ENCODE peak calls at places on chromosomes 2 and 18, in ten cellular contexts. S, D, A, V, W, R, C, H, Z and K are unnamed samples.

GRCh38 chr18:3869848-3870247 is 419.9 kb downstream of the TGIF1 start:
- DNase-seq in S (peak; percentile 8), D (peak; percentile 72), A (no peak), V (peak; percentile 59), W (peak; percentile 76), R (no peak), C (peak; percentile 44), H (peak; percentile 54), Z (peak; percentile 65), K (peak; percentile 30)

GRCh38 chr18:73824684-73825083 is 322.9 kb downstream of the FBXO15 start:
- DNase-seq in S (no peak), D (no peak), A (no peak), V (no peak), W (peak; percentile 39), R (no peak), C (no peak), H (no peak), Z (no peak), K (no peak)

GRCh38 chr2:85935170-85935745 is 46.5 kb upstream of the ST3GAL5 start:
- DNase-seq in S (no peak), D (no peak), A (no peak), V (no peak), W (no peak), R (no peak), C (no peak), H (no peak), Z (no peak), K (no peak)

GRCh38 chr18:23453657-23454011 is 547 bp downstream of the RIOK3 start:
- DNase-seq in S (no peak), D (peak; percentile 39), A (no peak), V (no peak), W (peak; percentile 78), R (no peak), C (no peak), H (peak; percentile 46), Z (peak; percentile 32), K (no peak)

GRCh38 chr18:2218101-2218500 is 353.2 kb downstream of the METTL4 start:
- DNase-seq in S (no peak), D (no peak), A (no peak), V (peak; percentile 11), W (no peak), R (no peak), C (no peak), H (no peak), Z (no peak), K (no peak)

GRCh38 chr18:58768293-58768974 is 96.2 kb upstream of the ZNF532 start:
- DNase-seq in S (peak; percentile 29), D (peak; percentile 28), A (peak; percentile 53), V (peak; percentile 45), W (peak; percentile 81), R (peak; percentile 82), C (peak; percentile 59), H (peak; percentile 87), Z (peak; percentile 59), K (peak; percentile 90)

GRCh38 chr2:157267476-157267875 is 10.0 kb downstream of the GALNT5 start:
- DNase-seq in S (no peak), D (no peak), A (no peak), V (no peak), W (no peak), R (no peak), C (no peak), H (no peak), Z (no peak), K (no peak)

GRCh38 chr18:74525741-74526140 is 8.6 kb upstream of the CNDP1 start:
- DNase-seq in S (no peak), D (no peak), A (no peak), V (no peak), W (no peak), R (no peak), C (no peak), H (no peak), Z (peak; percentile 32), K (no peak)

GRCh38 chr2:120014231-120014990 is 1.5 kb downstream of the EPB41L5 start:
- DNase-seq in S (peak; percentile 45), D (no peak), A (no peak), V (no peak), W (peak; percentile 5), R (no peak), C (no peak), H (no peak), Z (no peak), K (peak; percentile 10)

GRCh38 chr18:38576349-38576748 is 1010.8 kb upstream of the CELF4 start:
- DNase-seq in S (no peak), D (no peak), A (no peak), V (no peak), W (no peak), R (no peak), C (no peak), H (no peak), Z (no peak), K (no peak)

GRCh38 chr18:8614875-8615274 is 5.6 kb downstream of the RAB12 start:
- DNase-seq in S (no peak), D (no peak), A (no peak), V (no peak), W (no peak), R (no peak), C (no peak), H (no peak), Z (no peak), K (no peak)

GRCh38 chr2:111184725-111185495 is 64.2 kb downstream of the BCL2L11 start:
- DNase-seq in S (no peak), D (no peak), A (peak; percentile 51), V (no peak), W (no peak), R (no peak), C (no peak), H (no peak), Z (no peak), K (no peak)

GRCh38 chr18:47992903-47993302 is 62.4 kb upstream of the SMAD2 start:
- DNase-seq in S (no peak), D (no peak), A (no peak), V (no peak), W (no peak), R (no peak), C (no peak), H (no peak), Z (no peak), K (no peak)

GRCh38 chr2:37230581-37230980 is 815 bp downstream of the CEBPZ start:
- DNase-seq in S (no peak), D (peak; percentile 29), A (no peak), V (peak; percentile 21), W (peak; percentile 44), R (no peak), C (peak; percentile 14), H (peak; percentile 4), Z (peak; percentile 8), K (peak; percentile 11)

GRCh38 chr2:49288113-49288710 is 133.9 kb upstream of the FSHR start:
- DNase-seq in S (no peak), D (no peak), A (no peak), V (no peak), W (no peak), R (no peak), C (no peak), H (no peak), Z (no peak), K (no peak)

GRCh38 chr18:59779979-59780378 is 82.8 kb upstream of the CCBE1 start:
- DNase-seq in S (no peak), D (peak; percentile 82), A (no peak), V (no peak), W (peak; percentile 69), R (no peak), C (no peak), H (peak; percentile 5), Z (peak; percentile 20), K (no peak)

GRCh38 chr2:230714122-230714453 is 1.4 kb downstream of the CAB39 start:
- DNase-seq in S (no peak), D (peak; percentile 58), A (no peak), V (peak; percentile 21), W (peak; percentile 89), R (no peak), C (peak; percentile 46), H (peak; percentile 60), Z (peak; percentile 43), K (peak; percentile 34)

GRCh38 chr2:33242845-33243244 is 233.6 kb upstream of the RASGRP3 start:
- DNase-seq in S (no peak), D (peak; percentile 66), A (no peak), V (peak; percentile 39), W (peak; percentile 82), R (no peak), C (no peak), H (no peak), Z (no peak), K (no peak)

GRCh38 chr2:47346107-47346506 is 56.8 kb upstream of the MSH2 start:
- DNase-seq in S (no peak), D (no peak), A (no peak), V (no peak), W (no peak), R (no peak), C (no peak), H (no peak), Z (no peak), K (no peak)

GRCh38 chr2:42810971-42811865 is 18.8 kb upstream of the HAAO start:
- DNase-seq in S (peak; percentile 58), D (no peak), A (peak; percentile 53), V (peak; percentile 70), W (peak; percentile 65), R (peak; percentile 65), C (no peak), H (peak; percentile 62), Z (no peak), K (peak; percentile 69)

GRCh38 chr2:217555075-217555876 is 447.5 kb downstream of the TNS1 start:
- DNase-seq in S (no peak), D (peak; percentile 77), A (no peak), V (no peak), W (peak; percentile 52), R (peak; percentile 42), C (no peak), H (no peak), Z (no peak), K (peak; percentile 15)

GRCh38 chr18:23504720-23505119 is 1.4 kb downstream of the RMC1 start:
- DNase-seq in S (no peak), D (no peak), A (no peak), V (no peak), W (no peak), R (no peak), C (peak; percentile 27), H (peak; percentile 30), Z (no peak), K (no peak)

GRCh38 chr2:46147626-46148368 is 149.4 kb upstream of the EPAS1 start:
- DNase-seq in S (no peak), D (no peak), A (no peak), V (no peak), W (no peak), R (no peak), C (no peak), H (no peak), Z (no peak), K (no peak)

GRCh38 chr2:221371347-221371746 is 200.8 kb downstream of the EPHA4 start:
- DNase-seq in S (no peak), D (no peak), A (no peak), V (no peak), W (no peak), R (no peak), C (no peak), H (no peak), Z (no peak), K (no peak)

GRCh38 chr2:9538000-9538507 is 17.6 kb downstream of the ADAM17 start:
- DNase-seq in S (no peak), D (peak; percentile 59), A (no peak), V (peak; percentile 88), W (peak; percentile 89), R (no peak), C (no peak), H (no peak), Z (no peak), K (no peak)

GRCh38 chr18:7601249-7601620 is 34.1 kb downstream of the PTPRM start:
- DNase-seq in S (no peak), D (peak; percentile 80), A (no peak), V (peak; percentile 64), W (peak; percentile 48), R (no peak), C (no peak), H (no peak), Z (no peak), K (no peak)

GRCh38 chr2:10971131-10971854 is 59.6 kb downstream of the KCNF1 start:
- DNase-seq in S (no peak), D (no peak), A (no peak), V (no peak), W (no peak), R (no peak), C (no peak), H (no peak), Z (no peak), K (no peak)

GRCh38 chr2:241990466-241990865 is 120.9 kb downstream of the RTP5 start:
- DNase-seq in S (no peak), D (no peak), A (no peak), V (no peak), W (no peak), R (no peak), C (no peak), H (no peak), Z (no peak), K (no peak)